ENCODE peak calls at places on chromosomes 3 and 15, in ten cellular contexts. X is NCI-H345; O is endodermal cell; G is fibroblast of villous mesenchyme; Q is NCI-H774; C is activated T-cell treated with anti-CD3 and anti-CD28 coated beads, Interleukin-2, amount 50 U/mL, for 24 hours; W is BE2C; D is stimulated activated CD8-positive, alpha-beta memory T cell treated with anti-CD3 and anti-CD28 coated beads, Interleukin-7, amount 100 ng/mL, for 1 hour; Y is GM12865; S is mammary epithelial cell. U is an unnamed sample.

GRCh38 chr15:79678032-79678701 is 218.6 kb downstream of the MTHFS start:
- DNase-seq in X (no peak), O (no peak), G (no peak), Q (no peak), C (no peak), W (no peak), D (no peak), Y (no peak), S (no peak), U (no peak)

GRCh38 chr15:79673416-79674123 is 223.2 kb downstream of the MTHFS start:
- DNase-seq in X (no peak), O (peak; percentile 82), G (peak; percentile 18), Q (no peak), C (no peak), W (no peak), D (no peak), Y (peak; percentile 76), S (peak; percentile 20), U (no peak)

GRCh38 chr3:43178891-43179366 is 73.0 kb upstream of the POMGNT2 start:
- DNase-seq in X (no peak), O (peak; percentile 20), G (peak; percentile 85), Q (no peak), C (no peak), W (no peak), D (no peak), Y (no peak), S (peak; percentile 75), U (no peak)

GRCh38 chr3:18716101-18716500 is 291.0 kb upstream of the SATB1 start:
- DNase-seq in X (no peak), O (no peak), G (no peak), Q (no peak), C (no peak), W (no peak), D (no peak), Y (no peak), S (no peak), U (no peak)

GRCh38 chr3:171358171-171358890 is 101.9 kb downstream of the TNIK start:
- DNase-seq in X (no peak), O (no peak), G (no peak), Q (no peak), C (no peak), W (no peak), D (no peak), Y (peak; percentile 40), S (peak; percentile 61), U (no peak)

GRCh38 chr15:51970981-51971352 is 611 bp downstream of the LEO1 start:
- DNase-seq in X (no peak), O (no peak), G (no peak), Q (no peak), C (no peak), W (no peak), D (no peak), Y (no peak), S (no peak), U (peak; percentile 22)

GRCh38 chr15:33292718-33293307 is 18.0 kb upstream of the RYR3 start:
- DNase-seq in X (peak; percentile 50), O (peak; percentile 86), G (peak; percentile 57), Q (peak; percentile 53), C (peak; percentile 40), W (peak; percentile 72), D (peak; percentile 3), Y (peak; percentile 70), S (peak; percentile 42), U (peak; percentile 78)

GRCh38 chr3:52242039-52242438 is 3.1 kb upstream of the TWF2 start:
- DNase-seq in X (no peak), O (no peak), G (no peak), Q (no peak), C (no peak), W (no peak), D (no peak), Y (no peak), S (no peak), U (no peak)

GRCh38 chr15:95252404-95252803 is 1021.0 kb downstream of the MCTP2 start:
- DNase-seq in X (no peak), O (no peak), G (no peak), Q (no peak), C (no peak), W (no peak), D (no peak), Y (no peak), S (peak; percentile 45), U (no peak)

GRCh38 chr15:63374686-63375520 is 6.7 kb downstream of the CA12 start:
- DNase-seq in X (peak; percentile 4), O (no peak), G (peak; percentile 79), Q (no peak), C (no peak), W (no peak), D (no peak), Y (no peak), S (peak; percentile 70), U (no peak)